ENCODE peak calls at places on chromosome X, in ten cellular contexts. B is HuH-7.5, A is NCI-H510A, I is smooth muscle cell of the brain vasculature, X is type B pancreatic cell, K is NCI-H446 treated with DMSO at 0.1 percent for 48 hours, J is iris pigment epithelial cell, M is NB4, W is amniotic stem cell, R is NCI-H748 treated with DMSO at 0.1 percent for 48 hours. E is an unnamed sample.

GRCh38 chrX:134171661-134172587 is 65.1 kb upstream of the CCDC160 start:
- DNase-seq in B (no peak), A (peak), I (no peak), X (peak), K (peak), J (peak), M (no peak), W (no peak), R (no peak), E (no peak)

GRCh38 chrX:153924149-153924861 is 1.8 kb downstream of the ARHGAP4 start:
- DNase-seq in B (peak), A (no peak), I (no peak), X (no peak), K (peak), J (peak), M (peak), W (no peak), R (no peak), E (no peak)

GRCh38 chrX:46582964-46583363 is 9.4 kb downstream of the CHST7 start:
- DNase-seq in B (no peak), A (no peak), I (peak), X (no peak), K (no peak), J (peak), M (no peak), W (peak), R (no peak), E (no peak)

GRCh38 chrX:153459976-153460375 is 10.4 kb downstream of the HAUS7 start:
- DNase-seq in B (no peak), A (no peak), I (no peak), X (no peak), K (no peak), J (peak), M (no peak), W (peak), R (no peak), E (no peak)

GRCh38 chrX:133655262-133655913 is 240.1 kb upstream of the GPC4 start:
- DNase-seq in B (no peak), A (no peak), I (no peak), X (no peak), K (no peak), J (peak), M (no peak), W (no peak), R (no peak), E (no peak)

GRCh38 chrX:46791927-46792825 is 33.3 kb upstream of the SLC9A7 start:
- DNase-seq in B (no peak), A (no peak), I (peak), X (no peak), K (no peak), J (peak), M (peak), W (peak), R (no peak), E (no peak)

GRCh38 chrX:73127700-73128241 is 48.5 kb upstream of the PABPC1L2A start:
- DNase-seq in B (no peak), A (peak), I (no peak), X (no peak), K (no peak), J (no peak), M (no peak), W (no peak), R (no peak), E (no peak)

GRCh38 chrX:31213941-31214340 is 142.1 kb upstream of the FTHL17 start:
- DNase-seq in B (no peak), A (no peak), I (no peak), X (no peak), K (no peak), J (peak), M (peak), W (no peak), R (peak), E (no peak)

GRCh38 chrX:85024562-85024961 is 20.9 kb downstream of the APOOL start:
- DNase-seq in B (no peak), A (no peak), I (no peak), X (no peak), K (peak), J (no peak), M (no peak), W (no peak), R (no peak), E (no peak)

GRCh38 chrX:104330966-104331365 is 76.2 kb upstream of the ESX1 start:
- DNase-seq in B (no peak), A (no peak), I (no peak), X (no peak), K (no peak), J (peak), M (no peak), W (no peak), R (no peak), E (no peak)

GRCh38 chrX:133229361-133229760 is 11.2 kb upstream of the TFDP3 start:
- DNase-seq in B (no peak), A (no peak), I (no peak), X (no peak), K (no peak), J (peak), M (no peak), W (no peak), R (no peak), E (no peak)

GRCh38 chrX:65451663-65452062 is 82.9 kb downstream of the LAS1L start:
- DNase-seq in B (peak), A (no peak), I (no peak), X (no peak), K (no peak), J (peak), M (peak), W (no peak), R (peak), E (no peak)

GRCh38 chrX:134603806-134604700 is 54.2 kb downstream of the PLAC1 start:
- DNase-seq in B (no peak), A (no peak), I (no peak), X (no peak), K (peak), J (peak), M (no peak), W (no peak), R (no peak), E (no peak)

GRCh38 chrX:25389276-25389675 is 373.5 kb upstream of the ARX start:
- DNase-seq in B (no peak), A (no peak), I (no peak), X (no peak), K (no peak), J (no peak), M (no peak), W (no peak), R (no peak), E (no peak)

GRCh38 chrX:110086162-110086915 is 83.4 kb downstream of the TMEM164 start:
- DNase-seq in B (no peak), A (no peak), I (no peak), X (no peak), K (no peak), J (peak), M (no peak), W (no peak), R (no peak), E (no peak)

GRCh38 chrX:41981481-41982013 is 58.2 kb upstream of the CASK start:
- DNase-seq in B (no peak), A (no peak), I (no peak), X (no peak), K (no peak), J (no peak), M (no peak), W (no peak), R (no peak), E (no peak)

GRCh38 chrX:56986138-56986537 is 9.2 kb downstream of the SPIN3 start:
- DNase-seq in B (no peak), A (no peak), I (no peak), X (no peak), K (no peak), J (no peak), M (no peak), W (no peak), R (no peak), E (no peak)

GRCh38 chrX:24151513-24151912 is 2.0 kb downstream of the ZFX start:
- DNase-seq in B (no peak), A (no peak), I (no peak), X (no peak), K (no peak), J (no peak), M (no peak), W (no peak), R (no peak), E (no peak)

GRCh38 chrX:40964633-40965586 is 120.3 kb upstream of the USP9X start:
- DNase-seq in B (no peak), A (no peak), I (no peak), X (no peak), K (no peak), J (no peak), M (no peak), W (no peak), R (no peak), E (no peak)

GRCh38 chrX:36266155-36266554 is 346.6 kb downstream of the CFAP47 start:
- DNase-seq in B (no peak), A (no peak), I (no peak), X (no peak), K (no peak), J (no peak), M (no peak), W (no peak), R (no peak), E (no peak)

GRCh38 chrX:39157796-39158195 is 356.5 kb downstream of the MID1IP1 start:
- DNase-seq in B (no peak), A (no peak), I (no peak), X (no peak), K (no peak), J (peak), M (no peak), W (no peak), R (no peak), E (no peak)

GRCh38 chrX:68440438-68440837 is 7.1 kb upstream of the OPHN1 start:
- DNase-seq in B (no peak), A (no peak), I (no peak), X (no peak), K (no peak), J (no peak), M (no peak), W (no peak), R (no peak), E (no peak)

GRCh38 chrX:103309860-103310591 is 764 bp downstream of the BEX2 start:
- DNase-seq in B (no peak), A (no peak), I (no peak), X (no peak), K (no peak), J (no peak), M (no peak), W (no peak), R (no peak), E (no peak)

GRCh38 chrX:14357314-14357713 is 172.0 kb upstream of the GLRA2 start:
- DNase-seq in B (no peak), A (no peak), I (no peak), X (no peak), K (no peak), J (no peak), M (no peak), W (no peak), R (no peak), E (no peak)

GRCh38 chrX:41332988-41333743 is 796 bp upstream of the DDX3X start:
- DNase-seq in B (peak), A (peak), I (peak), X (peak), K (peak), J (peak), M (peak), W (peak), R (peak), E (peak)

GRCh38 chrX:135520553-135521404 is at the start of gene INTS6L:
- DNase-seq in B (no peak), A (peak), I (peak), X (peak), K (peak), J (peak), M (peak), W (peak), R (peak), E (peak)

GRCh38 chrX:16765618-16766017 is 20.6 kb upstream of the TXLNG start:
- DNase-seq in B (no peak), A (no peak), I (no peak), X (no peak), K (no peak), J (no peak), M (no peak), W (no peak), R (no peak), E (no peak)

GRCh38 chrX:132505116-132505515 is 16.3 kb upstream of the MBNL3 start:
- DNase-seq in B (no peak), A (no peak), I (no peak), X (no peak), K (no peak), J (peak), M (no peak), W (no peak), R (no peak), E (no peak)

GRCh38 chrX:127552571-127552970 is 499.6 kb downstream of the ACTRT1 start:
- DNase-seq in B (no peak), A (no peak), I (no peak), X (no peak), K (no peak), J (no peak), M (no peak), W (no peak), R (no peak), E (no peak)

GRCh38 chrX:31590581-31591113 is 518.8 kb upstream of the FTHL17 start:
- DNase-seq in B (no peak), A (no peak), I (peak), X (no peak), K (peak), J (peak), M (no peak), W (no peak), R (no peak), E (no peak)

GRCh38 chrX:72255445-72255844 is 16.6 kb upstream of the ERCC6L start:
- DNase-seq in B (no peak), A (peak), I (no peak), X (no peak), K (no peak), J (no peak), M (no peak), W (no peak), R (peak), E (no peak)

GRCh38 chrX:97400492-97400891 is 516.8 kb downstream of the RPA4 start:
- DNase-seq in B (no peak), A (no peak), I (no peak), X (no peak), K (no peak), J (no peak), M (no peak), W (no peak), R (no peak), E (no peak)

GRCh38 chrX:6228720-6229119 is at the start of gene NLGN4X:
- DNase-seq in B (no peak), A (no peak), I (no peak), X (no peak), K (no peak), J (no peak), M (no peak), W (no peak), R (peak), E (no peak)

GRCh38 chrX:69186651-69187050 is 21.4 kb upstream of the PJA1 start:
- DNase-seq in B (no peak), A (no peak), I (no peak), X (peak), K (no peak), J (no peak), M (no peak), W (no peak), R (no peak), E (peak)

GRCh38 chrX:155086202-155086840 is 15.0 kb downstream of the BRCC3 start:
- DNase-seq in B (peak), A (no peak), I (no peak), X (no peak), K (no peak), J (peak), M (peak), W (no peak), R (no peak), E (no peak)

GRCh38 chrX:46792826-46793195 is 33.9 kb upstream of the SLC9A7 start:
- DNase-seq in B (no peak), A (no peak), I (no peak), X (no peak), K (no peak), J (no peak), M (no peak), W (no peak), R (no peak), E (no peak)

GRCh38 chrX:11296051-11296450 is 2.8 kb downstream of the AMELX start:
- DNase-seq in B (no peak), A (no peak), I (no peak), X (no peak), K (no peak), J (no peak), M (no peak), W (no peak), R (peak), E (no peak)

GRCh38 chrX:120857240-120857639 is 18.4 kb downstream of the CT47B1 start:
- DNase-seq in B (no peak), A (no peak), I (no peak), X (no peak), K (no peak), J (no peak), M (no peak), W (no peak), R (no peak), E (no peak)

GRCh38 chrX:56978172-56978571 is 17.2 kb downstream of the SPIN3 start:
- DNase-seq in B (no peak), A (no peak), I (peak), X (no peak), K (peak), J (peak), M (peak), W (no peak), R (peak), E (no peak)

GRCh38 chrX:112056886-112057285 is 25.7 kb downstream of the TRPC5 start:
- DNase-seq in B (no peak), A (no peak), I (no peak), X (no peak), K (no peak), J (no peak), M (no peak), W (no peak), R (no peak), E (no peak)

E was measured in coronary artery.